ENCODE peak calls at places on chromosomes 4 and X, in four cellular contexts. D is G401, F is neural crest cell, H is COR-L47. C is an unnamed sample.

GRCh38 chr4:48033825-48034413 is 17.3 kb downstream of the NIPAL1 start:
- DNase-seq in H (peak), F (peak), D (no peak), C (no peak)

GRCh38 chr4:153177841-153178240 is 26.4 kb upstream of the TRIM2 start:
- DNase-seq in F (no peak), D (no peak), H (no peak), C (no peak)

GRCh38 chr4:79403356-79403755 is 4.7 kb downstream of the GK2 start:
- DNase-seq in H (no peak), F (no peak), D (no peak), C (no peak)

GRCh38 chrX:49192722-49193328 is 6.7 kb upstream of the PRICKLE3 start:
- DNase-seq in H (no peak), F (peak), D (peak), C (peak)

GRCh38 chrX:149762696-149763614 is 10.9 kb upstream of the HSFX1 start:
- DNase-seq in F (no peak), D (no peak), H (no peak), C (no peak)

GRCh38 chrX:40015693-40016092 is 82.1 kb downstream of the BCOR start:
- DNase-seq in F (no peak), D (no peak), H (no peak), C (no peak)

GRCh38 chr4:108030332-108030731 is 40.6 kb downstream of the HADH start:
- DNase-seq in D (no peak), H (peak), F (peak), C (peak)

GRCh38 chrX:11480626-11481025 is 185.1 kb downstream of the ARHGAP6 start:
- DNase-seq in D (no peak), F (no peak), H (no peak), C (no peak)

GRCh38 chr4:128958194-128958593 is 135.1 kb downstream of the SCLT1 start:
- DNase-seq in D (no peak), F (no peak), H (no peak), C (no peak)

GRCh38 chr4:172989984-172990711 is 178.5 kb upstream of the GALNT7 start:
- DNase-seq in D (no peak), H (no peak), F (no peak), C (no peak)

GRCh38 chr4:101065346-101065745 is 282.0 kb downstream of the PPP3CA start:
- DNase-seq in F (no peak), D (no peak), H (no peak), C (no peak)

GRCh38 chrX:152878976-152879755 is 18.7 kb upstream of the ZNF185 start:
- DNase-seq in F (no peak), D (no peak), H (no peak), C (no peak)

GRCh38 chr4:22473268-22473667 is 42.6 kb downstream of the ADGRA3 start:
- DNase-seq in H (no peak), F (no peak), D (no peak), C (no peak)

GRCh38 chr4:89316931-89317366 is 9.3 kb upstream of the GPRIN3 start:
- DNase-seq in H (no peak), D (no peak), F (no peak), C (no peak)

GRCh38 chrX:113473418-113473817 is 632.8 kb upstream of the AMOT start:
- DNase-seq in F (no peak), D (no peak), H (no peak), C (no peak)

GRCh38 chrX:30990361-30990760 is 81.5 kb downstream of the FTHL17 start:
- DNase-seq in D (no peak), F (no peak), H (no peak), C (no peak)

GRCh38 chr4:167034983-167035382 is 199.3 kb downstream of the SPOCK3 start:
- DNase-seq in H (no peak), F (no peak), D (no peak), C (no peak)